ENCODE peak calls at places on chromosomes 6 and 20, in four cellular contexts. S is mammary epithelial cell, I is hepatocyte, Z is SK-N-SH. U is an unnamed sample.

GRCh38 chr6:78593898-78594666 is 273.3 kb upstream of the IRAK1BP1 start:
- DNase-seq in I (no peak), S (peak; percentile 43), Z (no peak), U (peak; percentile 32)

GRCh38 chr6:41728073-41728936 is 7.1 kb downstream of the TFEB start:
- DNase-seq in I (peak; percentile 63), Z (no peak), S (no peak), U (no peak)

GRCh38 chr20:44083220-44083933 is 103.6 kb downstream of the JPH2 start:
- DNase-seq in Z (peak; percentile 50), S (peak; percentile 35), I (peak; percentile 36), U (peak; percentile 97)

GRCh38 chr20:53826597-53827291 is 233.1 kb upstream of the ZNF217 start:
- DNase-seq in I (peak; percentile 22), Z (no peak), S (no peak), U (no peak)

GRCh38 chr6:81929828-81930227 is 177.3 kb upstream of the TENT5A start:
- DNase-seq in Z (no peak), S (no peak), I (no peak), U (no peak)

GRCh38 chr6:47126647-47127339 is 84.7 kb upstream of the ADGRF1 start:
- DNase-seq in S (no peak), I (peak; percentile 70), Z (no peak), U (peak; percentile 22)

GRCh38 chr6:5149160-5149559 is 64.0 kb downstream of the PPP1R3G start:
- DNase-seq in Z (no peak), I (no peak), S (no peak), U (no peak)

GRCh38 chr6:56708810-56709597 is 66.3 kb upstream of the DST start:
- DNase-seq in S (peak; percentile 68), I (peak; percentile 78), Z (peak; percentile 39), U (peak; percentile 85)

GRCh38 chr6:82521369-82521768 is 157.8 kb downstream of the TPBG start:
- DNase-seq in S (peak; percentile 11), I (no peak), Z (no peak), U (no peak)

GRCh38 chr6:159044899-159045727 is at the start of gene TAGAP:
- DNase-seq in I (peak; percentile 59), Z (peak; percentile 25), S (no peak), U (no peak)

GRCh38 chr6:142489722-142490610 is 188.2 kb downstream of the ADGRG6 start:
- DNase-seq in I (no peak), S (peak; percentile 54), Z (no peak), U (no peak)

GRCh38 chr6:43987838-43988439 is 139.3 kb downstream of the MRPL14 start:
- DNase-seq in S (no peak), I (no peak), Z (no peak), U (no peak)

GRCh38 chr20:60095456-60095855 is 137.2 kb downstream of the CDH26 start:
- DNase-seq in Z (no peak), I (no peak), S (no peak), U (no peak)

GRCh38 chr6:55678330-55679224 is 99.6 kb upstream of the HMGCLL1 start:
- DNase-seq in S (no peak), I (no peak), Z (peak; percentile 10), U (no peak)

GRCh38 chr6:136975089-136975715 is 53.1 kb downstream of the SLC35D3 start:
- DNase-seq in S (no peak), I (no peak), Z (no peak), U (no peak)

GRCh38 chr6:109082178-109082577 is 12.5 kb downstream of the SESN1 start:
- DNase-seq in I (no peak), S (peak; percentile 26), Z (no peak), U (no peak)

GRCh38 chr6:163943647-163944395 is 529.3 kb downstream of the QKI start:
- DNase-seq in I (peak; percentile 39), Z (no peak), S (no peak), U (no peak)

GRCh38 chr20:63941282-63942060 is 14.7 kb downstream of the UCKL1 start:
- DNase-seq in Z (no peak), I (no peak), S (peak; percentile 71), U (peak; percentile 54)

GRCh38 chr20:62531046-62531838 is 55.4 kb upstream of the GATA5 start:
- DNase-seq in Z (no peak), S (no peak), I (no peak), U (no peak)
- H3K4me2 ChIP-seq in Z (no peak overlapping the region), S (no peak overlapping the region), I (no peak overlapping the region), U (no peak overlapping the region)

GRCh38 chr20:49290608-49291191 is 12.8 kb upstream of the ZNFX1 start:
- DNase-seq in Z (no peak), S (no peak), I (no peak), U (no peak)
- H3K36me3 ChIP-seq in Z (peaks cover 58% of the 10 kb centered on the region), S (peaks cover 41% of the 10 kb centered on the region), I (no peaks in the 10 kb centered on the region), U (peaks cover 62% of the 10 kb centered on the region)

DNA sequence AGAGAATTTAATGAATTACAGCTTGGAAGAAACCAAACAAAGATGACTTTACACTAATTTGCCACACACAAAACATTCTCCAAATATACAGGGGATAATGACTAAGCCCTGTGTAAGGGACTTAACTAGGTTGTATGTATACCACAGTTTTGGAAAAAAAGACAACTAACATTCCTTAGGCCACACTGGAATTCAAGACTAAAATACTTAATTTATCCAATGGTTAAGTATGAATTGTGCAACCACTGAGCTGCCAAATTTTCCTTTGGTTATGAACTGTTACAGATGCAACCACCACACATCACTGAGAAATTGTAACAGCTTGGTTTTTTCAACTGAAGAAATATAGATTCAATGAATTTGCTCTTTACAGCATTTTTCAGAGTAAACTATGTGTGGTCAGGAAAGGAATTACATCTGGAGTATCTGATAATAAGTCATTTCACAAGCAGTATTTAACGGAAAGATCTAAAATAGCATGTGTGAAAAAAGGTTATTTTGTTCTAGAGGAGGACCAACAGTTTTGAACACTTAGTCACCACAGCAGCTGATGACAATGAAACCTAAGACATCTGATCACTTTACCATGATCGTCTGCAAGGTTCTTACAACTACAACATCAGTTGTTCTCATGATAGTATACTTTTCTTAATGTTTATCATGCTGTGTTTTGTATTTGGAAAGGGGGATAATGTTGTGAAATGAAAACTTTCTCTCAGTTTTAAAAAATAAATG is 318.8 kb downstream of the BCKDHB start:
- DNase-seq in S (peak; percentile 59), I (no peak), Z (no peak), U (peak; percentile 55)
- TF ChIP-seq CTCF in S (no peak), I (no peak), Z (no peak), U (peak; percentile 6)

GRCh38 chr6:87918461-87918941 is 129.1 kb upstream of the SPACA1 start:
- DNase-seq in S (no peak), I (no peak), Z (no peak), U (no peak)
- H3K4me2 ChIP-seq in S (no peak overlapping the region), I (no peak overlapping the region), Z (no peak overlapping the region), U (no peak overlapping the region)

U was measured in PC-3.